ENCODE peak calls at places on chromosomes 6 and 20, in ten cellular contexts. One of them, this sample, is unnamed.

GRCh38 chr20:49568491-49569151 is 684 bp upstream of the PTGIS start:
- ATAC-seq in sciatic nerve: peak
- ATAC-seq in heart right ventricle: no peak
- ATAC-seq in lower lobe of right lung: peak
- ATAC-seq in memory B cell: no peak
- ATAC-seq in central memory CD8-positive, alpha-beta T cell: no peak
- ATAC-seq in HCT116: no peak
- ATAC-seq in activated T-cell treated with anti-CD3 and anti-CD28 coated beads, Interleukin-2, amount 50 U/mL, for 4 hours: no peak
- ATAC-seq in activated CD8-positive, alpha-beta T cell treated with anti-CD3 and anti-CD28 coated beads, Interleukin-2, amount 10 ng/mL, durations not matched to agents 7 days and 5 days: peak
- ATAC-seq in CD4-positive, alpha-beta T cell: no peak
- ATAC-seq in this sample: peak

GRCh38 chr20:37886851-37887297 is 16.1 kb upstream of the VSTM2L start:
- ATAC-seq in heart right ventricle: peak
- ATAC-seq in lower lobe of right lung: peak
- ATAC-seq in activated CD8-positive, alpha-beta T cell treated with anti-CD3 and anti-CD28 coated beads, Interleukin-2, amount 10 ng/mL, durations not matched to agents 7 days and 5 days: no peak
- ATAC-seq in memory B cell: no peak
- ATAC-seq in CD4-positive, alpha-beta T cell: no peak
- ATAC-seq in HCT116: no peak
- ATAC-seq in sciatic nerve: no peak
- ATAC-seq in activated T-cell treated with anti-CD3 and anti-CD28 coated beads, Interleukin-2, amount 50 U/mL, for 4 hours: no peak
- ATAC-seq in central memory CD8-positive, alpha-beta T cell: no peak
- ATAC-seq in this sample: no peak

GRCh38 chr6:81739230-81740195 is 13.0 kb downstream of the TENT5A start:
- ATAC-seq in activated CD8-positive, alpha-beta T cell treated with anti-CD3 and anti-CD28 coated beads, Interleukin-2, amount 10 ng/mL, durations not matched to agents 7 days and 5 days: no peak
- ATAC-seq in lower lobe of right lung: no peak
- ATAC-seq in heart right ventricle: no peak
- ATAC-seq in sciatic nerve: no peak
- ATAC-seq in HCT116: no peak
- ATAC-seq in activated T-cell treated with anti-CD3 and anti-CD28 coated beads, Interleukin-2, amount 50 U/mL, for 4 hours: no peak
- ATAC-seq in CD4-positive, alpha-beta T cell: no peak
- ATAC-seq in central memory CD8-positive, alpha-beta T cell: no peak
- ATAC-seq in memory B cell: no peak
- ATAC-seq in this sample: no peak

GRCh38 chr20:37278966-37279590 is 10.4 kb upstream of the MANBAL start:
- ATAC-seq in central memory CD8-positive, alpha-beta T cell: no peak
- ATAC-seq in HCT116: no peak
- ATAC-seq in memory B cell: no peak
- ATAC-seq in heart right ventricle: no peak
- ATAC-seq in lower lobe of right lung: peak
- ATAC-seq in CD4-positive, alpha-beta T cell: no peak
- ATAC-seq in activated CD8-positive, alpha-beta T cell treated with anti-CD3 and anti-CD28 coated beads, Interleukin-2, amount 10 ng/mL, durations not matched to agents 7 days and 5 days: no peak
- ATAC-seq in sciatic nerve: no peak
- ATAC-seq in activated T-cell treated with anti-CD3 and anti-CD28 coated beads, Interleukin-2, amount 50 U/mL, for 4 hours: no peak
- ATAC-seq in this sample: no peak

GRCh38 chr6:111361648-111362047 is 121.4 kb downstream of the REV3L start:
- ATAC-seq in activated CD8-positive, alpha-beta T cell treated with anti-CD3 and anti-CD28 coated beads, Interleukin-2, amount 10 ng/mL, durations not matched to agents 7 days and 5 days: no peak
- ATAC-seq in activated T-cell treated with anti-CD3 and anti-CD28 coated beads, Interleukin-2, amount 50 U/mL, for 4 hours: no peak
- ATAC-seq in sciatic nerve: peak
- ATAC-seq in CD4-positive, alpha-beta T cell: no peak
- ATAC-seq in memory B cell: no peak
- ATAC-seq in central memory CD8-positive, alpha-beta T cell: no peak
- ATAC-seq in HCT116: peak
- ATAC-seq in lower lobe of right lung: no peak
- ATAC-seq in heart right ventricle: peak
- ATAC-seq in this sample: no peak

GRCh38 chr6:107679457-107679856 is 144.7 kb downstream of the SCML4 start:
- ATAC-seq in activated CD8-positive, alpha-beta T cell treated with anti-CD3 and anti-CD28 coated beads, Interleukin-2, amount 10 ng/mL, durations not matched to agents 7 days and 5 days: no peak
- ATAC-seq in sciatic nerve: peak
- ATAC-seq in CD4-positive, alpha-beta T cell: no peak
- ATAC-seq in heart right ventricle: peak
- ATAC-seq in memory B cell: no peak
- ATAC-seq in lower lobe of right lung: no peak
- ATAC-seq in HCT116: no peak
- ATAC-seq in central memory CD8-positive, alpha-beta T cell: no peak
- ATAC-seq in activated T-cell treated with anti-CD3 and anti-CD28 coated beads, Interleukin-2, amount 50 U/mL, for 4 hours: no peak
- ATAC-seq in this sample: peak

GRCh38 chr6:25312703-25313102 is 33.5 kb downstream of the CARMIL1 start:
- ATAC-seq in activated T-cell treated with anti-CD3 and anti-CD28 coated beads, Interleukin-2, amount 50 U/mL, for 4 hours: no peak
- ATAC-seq in central memory CD8-positive, alpha-beta T cell: no peak
- ATAC-seq in CD4-positive, alpha-beta T cell: no peak
- ATAC-seq in memory B cell: no peak
- ATAC-seq in heart right ventricle: no peak
- ATAC-seq in lower lobe of right lung: no peak
- ATAC-seq in HCT116: no peak
- ATAC-seq in activated CD8-positive, alpha-beta T cell treated with anti-CD3 and anti-CD28 coated beads, Interleukin-2, amount 10 ng/mL, durations not matched to agents 7 days and 5 days: no peak
- ATAC-seq in sciatic nerve: peak
- ATAC-seq in this sample: peak

GRCh38 chr20:59525500-59526241 is 78.7 kb upstream of the PHACTR3 start:
- ATAC-seq in central memory CD8-positive, alpha-beta T cell: no peak
- ATAC-seq in memory B cell: no peak
- ATAC-seq in heart right ventricle: peak
- ATAC-seq in activated T-cell treated with anti-CD3 and anti-CD28 coated beads, Interleukin-2, amount 50 U/mL, for 4 hours: no peak
- ATAC-seq in lower lobe of right lung: peak
- ATAC-seq in HCT116: peak
- ATAC-seq in CD4-positive, alpha-beta T cell: no peak
- ATAC-seq in activated CD8-positive, alpha-beta T cell treated with anti-CD3 and anti-CD28 coated beads, Interleukin-2, amount 10 ng/mL, durations not matched to agents 7 days and 5 days: no peak
- ATAC-seq in sciatic nerve: peak
- ATAC-seq in this sample: peak

GRCh38 chr6:22108199-22108598 is 188.6 kb downstream of the PRL start:
- ATAC-seq in activated T-cell treated with anti-CD3 and anti-CD28 coated beads, Interleukin-2, amount 50 U/mL, for 4 hours: no peak
- ATAC-seq in heart right ventricle: no peak
- ATAC-seq in sciatic nerve: no peak
- ATAC-seq in activated CD8-positive, alpha-beta T cell treated with anti-CD3 and anti-CD28 coated beads, Interleukin-2, amount 10 ng/mL, durations not matched to agents 7 days and 5 days: no peak
- ATAC-seq in memory B cell: no peak
- ATAC-seq in CD4-positive, alpha-beta T cell: no peak
- ATAC-seq in HCT116: no peak
- ATAC-seq in central memory CD8-positive, alpha-beta T cell: no peak
- ATAC-seq in lower lobe of right lung: no peak
- ATAC-seq in this sample: no peak

GRCh38 chr6:137430954-137431353 is 63.2 kb downstream of the OLIG3 start:
- ATAC-seq in activated T-cell treated with anti-CD3 and anti-CD28 coated beads, Interleukin-2, amount 50 U/mL, for 4 hours: no peak
- ATAC-seq in memory B cell: peak
- ATAC-seq in heart right ventricle: no peak
- ATAC-seq in activated CD8-positive, alpha-beta T cell treated with anti-CD3 and anti-CD28 coated beads, Interleukin-2, amount 10 ng/mL, durations not matched to agents 7 days and 5 days: no peak
- ATAC-seq in central memory CD8-positive, alpha-beta T cell: no peak
- ATAC-seq in sciatic nerve: no peak
- ATAC-seq in CD4-positive, alpha-beta T cell: no peak
- ATAC-seq in lower lobe of right lung: no peak
- ATAC-seq in HCT116: no peak
- ATAC-seq in this sample: no peak

GRCh38 chr20:36585410-36586125 is 12.2 kb downstream of the TGIF2 start:
- ATAC-seq in memory B cell: no peak
- ATAC-seq in HCT116: no peak
- ATAC-seq in central memory CD8-positive, alpha-beta T cell: no peak
- ATAC-seq in lower lobe of right lung: no peak
- ATAC-seq in activated T-cell treated with anti-CD3 and anti-CD28 coated beads, Interleukin-2, amount 50 U/mL, for 4 hours: no peak
- ATAC-seq in heart right ventricle: no peak
- ATAC-seq in sciatic nerve: no peak
- ATAC-seq in CD4-positive, alpha-beta T cell: no peak
- ATAC-seq in activated CD8-positive, alpha-beta T cell treated with anti-CD3 and anti-CD28 coated beads, Interleukin-2, amount 10 ng/mL, durations not matched to agents 7 days and 5 days: no peak
- ATAC-seq in this sample: no peak

GRCh38 chr20:43722153-43722505 is 4.7 kb downstream of the GTSF1L start:
- ATAC-seq in heart right ventricle: no peak
- ATAC-seq in memory B cell: peak
- ATAC-seq in lower lobe of right lung: no peak
- ATAC-seq in activated CD8-positive, alpha-beta T cell treated with anti-CD3 and anti-CD28 coated beads, Interleukin-2, amount 10 ng/mL, durations not matched to agents 7 days and 5 days: peak
- ATAC-seq in CD4-positive, alpha-beta T cell: peak
- ATAC-seq in HCT116: no peak
- ATAC-seq in central memory CD8-positive, alpha-beta T cell: peak
- ATAC-seq in sciatic nerve: no peak
- ATAC-seq in activated T-cell treated with anti-CD3 and anti-CD28 coated beads, Interleukin-2, amount 50 U/mL, for 4 hours: peak
- ATAC-seq in this sample: no peak

GRCh38 chr6:110890288-110890687 is 15.7 kb downstream of the AMD1 start:
- ATAC-seq in activated T-cell treated with anti-CD3 and anti-CD28 coated beads, Interleukin-2, amount 50 U/mL, for 4 hours: no peak
- ATAC-seq in lower lobe of right lung: no peak
- ATAC-seq in central memory CD8-positive, alpha-beta T cell: no peak
- ATAC-seq in CD4-positive, alpha-beta T cell: no peak
- ATAC-seq in activated CD8-positive, alpha-beta T cell treated with anti-CD3 and anti-CD28 coated beads, Interleukin-2, amount 10 ng/mL, durations not matched to agents 7 days and 5 days: no peak
- ATAC-seq in heart right ventricle: no peak
- ATAC-seq in memory B cell: no peak
- ATAC-seq in HCT116: no peak
- ATAC-seq in sciatic nerve: no peak
- ATAC-seq in this sample: no peak

GRCh38 chr20:62768815-62769287 is 27.4 kb upstream of the MRGBP start:
- ATAC-seq in lower lobe of right lung: peak
- ATAC-seq in memory B cell: no peak
- ATAC-seq in central memory CD8-positive, alpha-beta T cell: no peak
- ATAC-seq in activated CD8-positive, alpha-beta T cell treated with anti-CD3 and anti-CD28 coated beads, Interleukin-2, amount 10 ng/mL, durations not matched to agents 7 days and 5 days: no peak
- ATAC-seq in activated T-cell treated with anti-CD3 and anti-CD28 coated beads, Interleukin-2, amount 50 U/mL, for 4 hours: no peak
- ATAC-seq in HCT116: no peak
- ATAC-seq in sciatic nerve: no peak
- ATAC-seq in heart right ventricle: no peak
- ATAC-seq in CD4-positive, alpha-beta T cell: no peak
- ATAC-seq in this sample: no peak

GRCh38 chr6:149210376-149210775 is 107.1 kb upstream of the TAB2 start:
- ATAC-seq in sciatic nerve: no peak
- ATAC-seq in CD4-positive, alpha-beta T cell: peak
- ATAC-seq in HCT116: no peak
- ATAC-seq in central memory CD8-positive, alpha-beta T cell: peak
- ATAC-seq in heart right ventricle: no peak
- ATAC-seq in activated T-cell treated with anti-CD3 and anti-CD28 coated beads, Interleukin-2, amount 50 U/mL, for 4 hours: peak
- ATAC-seq in activated CD8-positive, alpha-beta T cell treated with anti-CD3 and anti-CD28 coated beads, Interleukin-2, amount 10 ng/mL, durations not matched to agents 7 days and 5 days: peak
- ATAC-seq in lower lobe of right lung: no peak
- ATAC-seq in memory B cell: no peak
- ATAC-seq in this sample: no peak

GRCh38 chr20:38210741-38211140 is 45.7 kb upstream of the TGM2 start:
- ATAC-seq in sciatic nerve: no peak
- ATAC-seq in CD4-positive, alpha-beta T cell: no peak
- ATAC-seq in HCT116: no peak
- ATAC-seq in lower lobe of right lung: no peak
- ATAC-seq in memory B cell: no peak
- ATAC-seq in heart right ventricle: no peak
- ATAC-seq in activated T-cell treated with anti-CD3 and anti-CD28 coated beads, Interleukin-2, amount 50 U/mL, for 4 hours: no peak
- ATAC-seq in activated CD8-positive, alpha-beta T cell treated with anti-CD3 and anti-CD28 coated beads, Interleukin-2, amount 10 ng/mL, durations not matched to agents 7 days and 5 days: no peak
- ATAC-seq in central memory CD8-positive, alpha-beta T cell: no peak
- ATAC-seq in this sample: no peak

GRCh38 chr20:36582322-36582721 is 8.9 kb downstream of the TGIF2 start:
- ATAC-seq in CD4-positive, alpha-beta T cell: peak
- ATAC-seq in HCT116: no peak
- ATAC-seq in lower lobe of right lung: no peak
- ATAC-seq in central memory CD8-positive, alpha-beta T cell: peak
- ATAC-seq in sciatic nerve: no peak
- ATAC-seq in activated CD8-positive, alpha-beta T cell treated with anti-CD3 and anti-CD28 coated beads, Interleukin-2, amount 10 ng/mL, durations not matched to agents 7 days and 5 days: peak
- ATAC-seq in activated T-cell treated with anti-CD3 and anti-CD28 coated beads, Interleukin-2, amount 50 U/mL, for 4 hours: peak
- ATAC-seq in heart right ventricle: no peak
- ATAC-seq in memory B cell: no peak
- ATAC-seq in this sample: no peak

GRCh38 chr6:169530762-169531143 is 171.1 kb downstream of the WDR27 start:
- ATAC-seq in memory B cell: no peak
- ATAC-seq in activated T-cell treated with anti-CD3 and anti-CD28 coated beads, Interleukin-2, amount 50 U/mL, for 4 hours: peak
- ATAC-seq in central memory CD8-positive, alpha-beta T cell: peak
- ATAC-seq in heart right ventricle: no peak
- ATAC-seq in lower lobe of right lung: no peak
- ATAC-seq in HCT116: no peak
- ATAC-seq in sciatic nerve: peak
- ATAC-seq in CD4-positive, alpha-beta T cell: peak
- ATAC-seq in activated CD8-positive, alpha-beta T cell treated with anti-CD3 and anti-CD28 coated beads, Interleukin-2, amount 10 ng/mL, durations not matched to agents 7 days and 5 days: peak
- ATAC-seq in this sample: no peak

GRCh38 chr6:11428895-11429294 is 108.7 kb upstream of the TMEM170B start:
- ATAC-seq in central memory CD8-positive, alpha-beta T cell: no peak
- ATAC-seq in CD4-positive, alpha-beta T cell: no peak
- ATAC-seq in memory B cell: peak
- ATAC-seq in sciatic nerve: peak
- ATAC-seq in lower lobe of right lung: peak
- ATAC-seq in activated CD8-positive, alpha-beta T cell treated with anti-CD3 and anti-CD28 coated beads, Interleukin-2, amount 10 ng/mL, durations not matched to agents 7 days and 5 days: no peak
- ATAC-seq in activated T-cell treated with anti-CD3 and anti-CD28 coated beads, Interleukin-2, amount 50 U/mL, for 4 hours: no peak
- ATAC-seq in heart right ventricle: no peak
- ATAC-seq in HCT116: no peak
- ATAC-seq in this sample: peak

GRCh38 chr6:163137504-163137903 is 277.0 kb upstream of the QKI start:
- ATAC-seq in HCT116: no peak
- ATAC-seq in CD4-positive, alpha-beta T cell: no peak
- ATAC-seq in lower lobe of right lung: no peak
- ATAC-seq in activated CD8-positive, alpha-beta T cell treated with anti-CD3 and anti-CD28 coated beads, Interleukin-2, amount 10 ng/mL, durations not matched to agents 7 days and 5 days: no peak
- ATAC-seq in sciatic nerve: no peak
- ATAC-seq in central memory CD8-positive, alpha-beta T cell: no peak
- ATAC-seq in heart right ventricle: no peak
- ATAC-seq in activated T-cell treated with anti-CD3 and anti-CD28 coated beads, Interleukin-2, amount 50 U/mL, for 4 hours: no peak
- ATAC-seq in memory B cell: no peak
- ATAC-seq in this sample: no peak

This sample was measured in gastroesophageal sphincter.